ENCODE peak calls at places on chromosome X, in nine cellular contexts. W, F, K, H, D, U, T, V and O are unnamed samples.

GRCh38 chrX:150361070-150361776 is 1.9 kb upstream of the MAMLD1 start:
- DNase-seq in F (no peak), T (no peak), W (no peak), D (no peak), V (peak; percentile 65), U (peak; percentile 20), H (no peak), K (peak; percentile 33), O (no peak)

GRCh38 chrX:107442914-107443527 is 6.4 kb upstream of the FRMPD3 start:
- DNase-seq in K (no peak), T (no peak), H (no peak), V (no peak), U (no peak), F (no peak), W (no peak), D (no peak), O (no peak)

GRCh38 chrX:37383313-37383712 is 34.1 kb downstream of the PRRG1 start:
- DNase-seq in F (no peak), U (no peak), W (no peak), K (no peak), H (no peak), D (no peak), V (no peak), T (no peak), O (no peak)

GRCh38 chrX:141468940-141469339 is 115.6 kb downstream of the SPANXA1 start:
- DNase-seq in H (no peak), K (no peak), U (no peak), T (no peak), F (no peak), W (peak; percentile 75), V (no peak), D (no peak), O (no peak)

GRCh38 chrX:30673405-30673804 is 20.2 kb downstream of the GK start:
- DNase-seq in F (no peak), V (no peak), T (no peak), W (no peak), U (no peak), D (no peak), H (no peak), K (no peak), O (no peak)

GRCh38 chrX:110381216-110381615 is 22.6 kb downstream of the RTL9 start:
- DNase-seq in V (no peak), W (peak; percentile 72), T (no peak), D (no peak), H (no peak), F (no peak), U (no peak), K (no peak), O (no peak)

GRCh38 chrX:53481816-53482485 is 47.8 kb upstream of the HSD17B10 start:
- DNase-seq in K (peak; percentile 46), D (peak; percentile 79), H (peak; percentile 38), F (peak; percentile 35), V (peak; percentile 63), W (peak; percentile 36), U (peak; percentile 47), T (peak; percentile 50), O (peak; percentile 10)

GRCh38 chrX:151966236-151966635 is 8.2 kb downstream of the GABRE start:
- DNase-seq in H (no peak), D (no peak), U (no peak), W (no peak), F (no peak), K (no peak), T (no peak), V (no peak), O (no peak)

GRCh38 chrX:1451676-1452496 is 823 bp downstream of the ASMTL start:
- DNase-seq in U (peak; percentile 30), T (no peak), F (peak; percentile 26), K (no peak), D (no peak), V (peak; percentile 74), W (no peak), H (no peak), O (no peak)

GRCh38 chrX:72121381-72121780 is 10.3 kb downstream of the RTL5 start:
- DNase-seq in D (no peak), T (no peak), F (no peak), V (peak; percentile 58), W (peak; percentile 77), U (no peak), K (peak; percentile 73), H (no peak), O (peak; percentile 37)

GRCh38 chrX:22800360-22800759 is 199.4 kb upstream of the DDX53 start:
- DNase-seq in H (no peak), F (no peak), K (no peak), U (no peak), T (no peak), W (peak; percentile 91), V (no peak), D (no peak), O (no peak)

GRCh38 chrX:11437642-11438379 is 144.6 kb downstream of the AMELX start:
- DNase-seq in D (no peak), W (peak; percentile 64), H (no peak), K (no peak), F (no peak), V (no peak), T (no peak), U (no peak), O (no peak)

GRCh38 chrX:151984328-151984727 is 9.9 kb upstream of the GABRE start:
- DNase-seq in H (no peak), F (no peak), K (no peak), W (peak; percentile 92), D (no peak), U (no peak), V (no peak), T (no peak), O (no peak)

GRCh38 chrX:11351375-11352295 is 58.4 kb downstream of the AMELX start:
- DNase-seq in W (peak; percentile 76), K (no peak), H (no peak), F (no peak), U (no peak), D (no peak), T (no peak), V (no peak), O (no peak)

GRCh38 chrX:107429090-107429489 is 20.4 kb upstream of the FRMPD3 start:
- DNase-seq in H (no peak), D (peak; percentile 15), F (no peak), T (no peak), W (no peak), K (peak; percentile 32), V (peak; percentile 49), U (peak; percentile 15), O (no peak)

GRCh38 chrX:153882086-153882498 is 3.9 kb downstream of the L1CAM start:
- DNase-seq in F (no peak), D (no peak), H (no peak), V (no peak), K (no peak), U (no peak), T (no peak), W (no peak), O (no peak)

GRCh38 chrX:39859991-39860861 is 237.5 kb downstream of the BCOR start:
- DNase-seq in H (peak; percentile 24), K (peak; percentile 83), D (no peak), F (peak; percentile 89), U (no peak), T (peak; percentile 67), W (peak; percentile 91), V (peak; percentile 87), O (peak; percentile 40)

GRCh38 chrX:40866878-40867277 is 131.5 kb upstream of the MED14 start:
- DNase-seq in W (peak; percentile 69), T (no peak), H (no peak), F (no peak), V (no peak), D (no peak), K (no peak), U (no peak), O (no peak)

GRCh38 chrX:38661561-38661960 is 100.2 kb downstream of the TSPAN7 start:
- DNase-seq in T (no peak), K (no peak), V (peak; percentile 50), D (no peak), H (no peak), U (no peak), F (no peak), W (no peak), O (no peak)

GRCh38 chrX:7996414-7996813 is 69.2 kb upstream of the PNPLA4 start:
- DNase-seq in U (peak; percentile 24), F (peak; percentile 1), T (peak; percentile 40), H (peak; percentile 9), V (no peak), K (peak; percentile 45), W (peak; percentile 8), D (peak; percentile 81), O (no peak)

GRCh38 chrX:10450229-10450958 is 170.0 kb downstream of the MID1 start:
- DNase-seq in H (no peak), V (no peak), D (no peak), F (no peak), T (no peak), W (peak; percentile 86), K (no peak), U (no peak), O (no peak)

GRCh38 chrX:51825432-51825831 is 68.0 kb upstream of the MAGED1 start:
- DNase-seq in K (no peak), F (no peak), V (no peak), D (no peak), U (no peak), H (no peak), W (no peak), T (no peak), O (no peak)

GRCh38 chrX:103063918-103064434 is at the start of gene BEX1:
- DNase-seq in V (no peak), D (peak; percentile 94), K (no peak), W (peak; percentile 28), H (no peak), F (peak; percentile 28), U (peak; percentile 33), T (peak; percentile 2), O (no peak)

GRCh38 chrX:131146702-131147101 is 88.6 kb downstream of the ARHGAP36 start:
- DNase-seq in T (no peak), U (no peak), D (no peak), K (no peak), W (no peak), H (no peak), V (no peak), F (no peak), O (no peak)

GRCh38 chrX:107324493-107325310 is 118.3 kb downstream of the DNAAF6 start:
- DNase-seq in U (peak; percentile 76), T (no peak), W (peak; percentile 12), F (peak; percentile 4), D (peak; percentile 44), V (peak; percentile 46), H (no peak), K (peak; percentile 5), O (no peak)

GRCh38 chrX:77070108-77070918 is 376.9 kb upstream of the FGF16 start:
- DNase-seq in K (no peak), V (no peak), D (no peak), W (no peak), U (no peak), F (no peak), T (no peak), H (no peak), O (no peak)

GRCh38 chrX:1086444-1087409 is 125.7 kb downstream of the CRLF2 start:
- DNase-seq in W (no peak), F (peak; percentile 51), T (no peak), U (no peak), K (no peak), D (no peak), V (no peak), H (no peak), O (no peak)